ENCODE peak calls at places on chromosome 21, in ten cellular contexts. X is fibroblast of mammary gland, H is endothelial cell, M is neural progenitor cell, J is pancreas, K is astrocyte of the spinal cord, R is suprapubic skin, W is right lobe of liver, S is AG04450, V is tibial artery. U is an unnamed sample.

GRCh38 chr21:14870841-14871126 is 194.0 kb downstream of the NRIP1 start:
- DNase-seq in X (no peak), H (no peak), M (no peak), J (no peak), K (no peak), R (no peak), W (no peak), S (no peak), V (no peak), U (no peak)

GRCh38 chr21:44532165-44532564 is 7.8 kb downstream of the KRTAP10-1 start:
- DNase-seq in X (no peak), H (no peak), M (no peak), J (no peak), K (no peak), R (no peak), W (no peak), S (no peak), V (no peak), U (no peak)

GRCh38 chr21:40512590-40512989 is 334.4 kb downstream of the DSCAM start:
- DNase-seq in X (no peak), H (no peak), M (peak), J (no peak), K (no peak), R (no peak), W (no peak), S (no peak), V (no peak), U (peak)

GRCh38 chr21:38852278-38852677 is 46.5 kb downstream of the ETS2 start:
- DNase-seq in X (no peak), H (no peak), M (no peak), J (no peak), K (no peak), R (no peak), W (no peak), S (no peak), V (no peak), U (no peak)

GRCh38 chr21:40019076-40019475 is 151.8 kb downstream of the PCP4 start:
- DNase-seq in X (no peak), H (no peak), M (no peak), J (no peak), K (no peak), R (no peak), W (no peak), S (no peak), V (no peak), U (no peak)

GRCh38 chr21:18041012-18041411 is 203.6 kb upstream of the CHODL start:
- DNase-seq in X (peak), H (peak), M (peak), J (no peak), K (peak), R (no peak), W (no peak), S (no peak), V (no peak), U (peak)

GRCh38 chr21:43910460-43910859 is 45.4 kb downstream of the AGPAT3 start:
- DNase-seq in X (no peak), H (no peak), M (no peak), J (peak), K (no peak), R (no peak), W (no peak), S (no peak), V (no peak), U (no peak)

GRCh38 chr21:22342855-22343254 is 1344.6 kb downstream of the NCAM2 start:
- DNase-seq in X (no peak), H (no peak), M (no peak), J (no peak), K (peak), R (no peak), W (no peak), S (no peak), V (no peak), U (no peak)

GRCh38 chr21:18725653-18726052 is 322.1 kb upstream of the TMPRSS15 start:
- DNase-seq in X (no peak), H (peak), M (peak), J (no peak), K (no peak), R (no peak), W (no peak), S (no peak), V (no peak), U (no peak)

GRCh38 chr21:22120616-22121266 is 1122.5 kb downstream of the NCAM2 start:
- DNase-seq in X (peak), H (no peak), M (peak), J (no peak), K (peak), R (no peak), W (no peak), S (no peak), V (no peak), U (peak)

GRCh38 chr21:41141031-41141457 is 26.9 kb upstream of the BACE2 start:
- DNase-seq in X (peak), H (no peak), M (no peak), J (no peak), K (peak), R (no peak), W (no peak), S (no peak), V (no peak), U (no peak)

GRCh38 chr21:34078915-34079314 is 5.5 kb downstream of the MRPS6 start:
- DNase-seq in X (no peak), H (no peak), M (no peak), J (no peak), K (no peak), R (no peak), W (peak), S (no peak), V (no peak), U (no peak)

GRCh38 chr21:44657635-44658183 is at the start of gene KRTAP12-3:
- DNase-seq in X (no peak), H (no peak), M (no peak), J (no peak), K (no peak), R (no peak), W (no peak), S (no peak), V (no peak), U (no peak)

GRCh38 chr21:44722701-44723100 is 11.3 kb upstream of the TSPEAR start:
- DNase-seq in X (no peak), H (no peak), M (no peak), J (no peak), K (no peak), R (peak), W (no peak), S (no peak), V (no peak), U (no peak)

GRCh38 chr21:44982558-44983244 is 42.9 kb downstream of the SLX9 start:
- DNase-seq in X (no peak), H (no peak), M (no peak), J (peak), K (peak), R (peak), W (peak), S (no peak), V (peak), U (no peak)

GRCh38 chr21:33036430-33037162 is 10.9 kb downstream of the OLIG2 start:
- DNase-seq in X (peak), H (no peak), M (no peak), J (no peak), K (peak), R (no peak), W (peak), S (peak), V (no peak), U (no peak)

GRCh38 chr21:33014331-33014730 is 11.4 kb upstream of the OLIG2 start:
- DNase-seq in X (no peak), H (no peak), M (no peak), J (no peak), K (no peak), R (no peak), W (no peak), S (no peak), V (no peak), U (no peak)

GRCh38 chr21:38384246-38384576 is 114.1 kb downstream of the ERG start:
- DNase-seq in X (no peak), H (no peak), M (no peak), J (no peak), K (no peak), R (no peak), W (no peak), S (no peak), V (no peak), U (no peak)

GRCh38 chr21:44969965-44970755 is 30.3 kb downstream of the SLX9 start:
- DNase-seq in X (peak), H (no peak), M (no peak), J (no peak), K (peak), R (no peak), W (no peak), S (no peak), V (no peak), U (no peak)

GRCh38 chr21:37415938-37416337 is 49.4 kb downstream of the DYRK1A start:
- DNase-seq in X (no peak), H (no peak), M (no peak), J (no peak), K (no peak), R (no peak), W (no peak), S (no peak), V (no peak), U (no peak)

GRCh38 chr21:40176732-40177131 is 309.5 kb downstream of the PCP4 start:
- DNase-seq in X (no peak), H (no peak), M (peak), J (no peak), K (no peak), R (no peak), W (no peak), S (no peak), V (no peak), U (no peak)

GRCh38 chr21:21046063-21046462 is 47.9 kb downstream of the NCAM2 start:
- DNase-seq in X (no peak), H (no peak), M (no peak), J (no peak), K (no peak), R (no peak), W (no peak), S (no peak), V (no peak), U (no peak)

GRCh38 chr21:21101911-21102310 is 103.7 kb downstream of the NCAM2 start:
- DNase-seq in X (peak), H (peak), M (peak), J (no peak), K (peak), R (no peak), W (no peak), S (peak), V (no peak), U (peak)

GRCh38 chr21:27779604-27780003 is 812.7 kb upstream of the ADAMTS5 start:
- DNase-seq in X (no peak), H (no peak), M (no peak), J (no peak), K (no peak), R (no peak), W (no peak), S (no peak), V (no peak), U (no peak)

GRCh38 chr21:23131177-23131576 is 2133.0 kb downstream of the NCAM2 start:
- DNase-seq in X (no peak), H (no peak), M (peak), J (no peak), K (no peak), R (no peak), W (no peak), S (no peak), V (no peak), U (no peak)

GRCh38 chr21:37153193-37153934 is 80.3 kb downstream of the TTC3 start:
- DNase-seq in X (peak), H (no peak), M (no peak), J (no peak), K (peak), R (no peak), W (no peak), S (no peak), V (no peak), U (no peak)

GRCh38 chr21:19874521-19874920 is 1123.7 kb upstream of the NCAM2 start:
- DNase-seq in X (no peak), H (no peak), M (no peak), J (no peak), K (no peak), R (no peak), W (no peak), S (no peak), V (no peak), U (no peak)

GRCh38 chr21:23858878-23859277 is 1748.4 kb downstream of the MRPL39 start:
- DNase-seq in X (no peak), H (no peak), M (no peak), J (no peak), K (no peak), R (no peak), W (no peak), S (no peak), V (no peak), U (no peak)

GRCh38 chr21:20997633-20998455 is at the start of gene NCAM2:
- DNase-seq in X (peak), H (peak), M (peak), J (peak), K (peak), R (peak), W (peak), S (peak), V (peak), U (peak)

GRCh38 chr21:29145354-29145782 is 14.9 kb downstream of the MAP3K7CL start:
- DNase-seq in X (peak), H (no peak), M (no peak), J (no peak), K (peak), R (no peak), W (no peak), S (peak), V (peak), U (no peak)

DNA sequence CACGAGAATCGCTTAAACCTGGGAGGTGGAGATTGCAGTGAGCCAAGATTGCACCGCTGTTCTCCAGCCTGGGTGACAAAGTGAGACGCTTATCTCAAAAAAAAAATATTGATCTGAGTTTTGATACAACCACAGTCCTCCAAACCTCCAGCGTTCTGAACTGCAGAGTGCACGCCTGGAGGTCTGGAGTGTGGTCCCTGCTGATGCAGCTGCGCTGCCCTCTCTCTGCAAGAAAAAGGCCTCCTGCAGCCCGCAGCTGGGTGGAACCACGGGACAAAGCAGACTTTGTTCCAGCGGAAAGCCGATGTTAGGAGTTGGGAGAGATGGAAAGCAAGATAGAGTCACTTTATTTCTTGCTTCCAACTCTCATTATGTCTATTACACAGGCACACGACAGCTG is 144.9 kb upstream of the SOD1 start:
- DNase-seq in X (no peak), H (peak), M (peak), J (no peak), K (peak), R (no peak), W (no peak), S (no peak), V (no peak), U (peak)
- TF ChIP-seq CTCF in X (no peak), H (no peak), M (no peak), J (no peak), K (peak), R (no peak), W (no peak), S (no peak), V (no peak), U (no peak)

DNA sequence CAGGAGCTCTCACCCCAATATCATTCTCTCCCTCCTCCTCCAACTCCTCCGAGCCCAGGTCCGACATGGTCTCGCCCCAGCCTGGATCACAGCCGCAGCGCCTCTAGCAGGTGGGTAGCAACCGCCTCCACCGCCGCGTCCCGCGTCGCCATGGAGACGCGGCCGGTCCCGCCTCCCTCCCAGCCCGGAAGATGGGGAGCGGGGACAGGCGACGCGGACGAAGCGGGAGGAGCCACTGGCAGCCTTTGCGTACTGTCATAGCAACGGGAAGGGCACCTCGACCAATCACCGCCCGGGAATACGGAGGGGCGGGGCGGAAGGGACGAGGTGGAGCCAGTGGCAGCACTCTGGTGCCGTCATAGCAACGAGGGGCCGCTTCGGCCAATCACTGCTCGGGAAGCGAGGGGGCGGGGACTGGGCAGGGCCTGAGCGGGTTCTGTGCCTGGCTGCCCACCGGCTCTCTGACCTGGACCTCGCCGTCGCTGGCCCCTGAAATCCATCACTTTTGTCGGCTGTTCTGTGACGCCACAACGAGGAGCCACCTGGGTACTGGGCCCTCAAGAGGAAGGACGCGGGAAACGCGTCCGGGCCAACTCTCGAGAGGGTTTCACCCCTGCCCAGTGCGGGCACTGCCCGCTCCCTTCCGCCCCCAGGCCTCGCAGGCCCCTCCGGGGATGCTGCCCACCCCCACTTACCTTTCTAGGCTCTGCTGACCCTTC is at the start of gene RSPH1:
- DNase-seq in X (peak), H (peak), M (peak), J (peak), K (peak), R (peak), W (peak), S (peak), V (peak), U (peak)
- TF ChIP-seq CTCF in X (no peak), H (no peak), M (no peak), J (no peak), K (no peak), R (no peak), W (no peak), S (no peak), V (no peak), U (no peak)

DNA sequence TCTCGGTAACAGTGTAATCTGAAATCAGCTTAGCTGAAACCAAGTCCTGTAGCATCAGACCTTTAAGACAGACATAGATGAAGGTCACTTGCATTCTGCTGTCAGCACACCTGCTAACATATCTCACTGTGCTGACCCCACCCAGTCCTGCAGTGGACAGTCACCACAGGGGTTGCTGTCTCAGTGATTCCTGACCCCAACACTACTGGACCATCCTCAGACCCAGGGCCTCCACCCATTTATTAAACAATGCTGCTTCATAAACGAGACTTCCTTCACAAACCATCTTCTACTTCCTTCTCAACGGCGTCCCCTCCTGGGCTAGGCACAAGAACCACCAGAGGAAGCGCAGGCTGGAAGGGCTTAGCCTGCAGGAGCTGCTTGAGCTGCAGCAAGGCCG is 17.8 kb upstream of the LSS start:
- DNase-seq in X (no peak), H (no peak), M (no peak), J (no peak), K (no peak), R (no peak), W (no peak), S (no peak), V (no peak), U (no peak)
- TF ChIP-seq CTCF in X (no peak), H (no peak), M (no peak), J (no peak), K (no peak), R (no peak), W (no peak), S (no peak), V (no peak), U (no peak)

DNA sequence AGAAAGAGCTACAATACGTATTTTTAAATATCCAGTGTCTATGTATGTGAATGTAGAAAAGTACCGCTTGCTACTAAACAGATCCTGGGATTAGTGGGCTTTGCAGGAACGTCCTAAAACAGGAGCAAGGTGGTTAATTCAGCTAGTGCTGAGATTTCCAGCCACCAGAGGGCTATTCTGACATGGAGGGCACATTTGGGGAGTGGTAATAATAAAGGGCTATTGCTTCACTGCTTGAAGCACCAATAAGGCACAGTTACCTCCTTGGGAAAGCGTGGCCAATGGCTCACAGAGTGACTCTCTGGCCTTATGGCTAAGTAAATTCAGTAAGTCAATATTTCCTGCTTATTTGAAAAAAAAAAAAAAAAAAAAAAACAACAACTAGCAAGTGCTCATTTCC is 152.4 kb downstream of the GABPA start:
- DNase-seq in X (peak), H (no peak), M (peak), J (no peak), K (no peak), R (no peak), W (no peak), S (no peak), V (no peak), U (no peak)
- TF ChIP-seq CTCF in X (no peak), H (peak), M (peak), J (no peak), K (peak), R (no peak), W (no peak), S (peak), V (no peak), U (no peak)

DNA sequence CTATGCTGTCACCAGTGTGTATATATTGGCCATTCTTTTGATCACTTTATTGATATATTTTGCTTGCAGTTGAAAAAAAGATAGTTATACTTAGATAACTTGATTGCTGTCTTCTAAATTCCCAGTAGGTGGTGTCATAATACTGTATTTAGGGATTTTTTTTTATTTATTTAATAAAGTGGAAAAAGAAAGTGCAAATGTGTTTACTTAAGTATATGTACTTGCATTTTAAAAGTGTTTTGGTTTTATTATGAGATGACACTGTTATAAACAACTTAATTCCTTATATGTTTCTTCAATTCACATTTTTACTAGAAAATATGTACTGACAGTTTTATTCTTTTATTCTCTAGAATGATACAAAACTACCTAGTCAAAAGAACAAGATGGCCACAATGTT is 164.8 kb downstream of the USP25 start:
- DNase-seq in X (peak), H (no peak), M (no peak), J (no peak), K (peak), R (no peak), W (no peak), S (no peak), V (no peak), U (no peak)
- TF ChIP-seq CTCF in X (peak), H (peak), M (peak), J (no peak), K (peak), R (no peak), W (peak), S (peak), V (peak), U (peak)

DNA sequence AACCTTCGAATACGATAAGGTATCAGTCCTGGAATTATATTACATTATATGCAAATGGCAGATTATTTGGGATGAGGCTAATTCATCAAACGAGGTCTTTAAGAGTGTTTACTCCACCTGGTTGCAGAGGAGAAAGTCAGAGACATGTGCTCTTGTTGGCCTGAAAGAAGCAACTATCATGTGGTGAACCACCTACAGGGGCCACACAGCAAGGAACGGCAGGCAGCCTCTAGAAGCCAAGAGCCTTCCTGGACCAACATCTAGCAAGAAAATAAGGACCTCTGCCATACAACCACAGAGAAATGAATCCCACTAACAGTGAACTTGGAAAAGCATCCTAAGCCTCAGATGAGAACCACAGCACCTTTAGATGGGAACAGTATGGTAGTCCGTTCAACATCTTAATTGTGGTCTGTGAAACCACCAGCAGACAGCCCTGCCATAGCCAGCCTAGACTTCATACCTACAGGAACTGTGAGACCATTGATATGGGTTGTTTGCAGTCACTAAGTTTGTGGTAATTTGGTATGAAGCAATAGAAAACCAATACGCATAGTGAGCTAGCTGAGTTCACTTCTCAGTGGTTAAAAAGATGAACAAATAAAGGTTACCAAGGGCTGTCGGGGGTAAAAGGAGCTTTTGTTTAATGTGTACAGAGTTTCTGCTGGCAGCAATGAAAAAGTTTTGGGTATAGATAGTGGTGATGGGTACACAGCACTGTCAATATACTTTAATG is 345.7 kb upstream of the RUNX1 start:
- DNase-seq in X (no peak), H (no peak), M (no peak), J (no peak), K (peak), R (no peak), W (no peak), S (no peak), V (no peak), U (no peak)
- TF ChIP-seq CTCF in X (no peak), H (no peak), M (no peak), J (no peak), K (no peak), R (no peak), W (no peak), S (no peak), V (no peak), U (no peak)

U was measured in nephron progenitor cell.